ENCODE peak calls at places on chromosome 22, in seven cellular contexts. V, A, P, K, H, I and E are unnamed samples.

GRCh38 chr22:40826984-40827741 is 8.0 kb upstream of the SLC25A17 start:
- DNase-seq in V (no peak), A (no peak), H (no peak), K (no peak), I (no peak), P (no peak), E (no peak)

GRCh38 chr22:45925811-45926351 is 51.1 kb downstream of the WNT7B start:
- DNase-seq in V (no peak), K (no peak), P (no peak), A (no peak), H (no peak), I (no peak), E (no peak)

GRCh38 chr22:46737105-46737975 is 712 bp downstream of the CERK start:
- DNase-seq in A (no peak), H (peak; percentile 46), P (no peak), V (peak; percentile 77), K (peak; percentile 33), I (peak; percentile 38), E (peak; percentile 70)

GRCh38 chr22:39130892-39131855 is 21.3 kb downstream of the CBX7 start:
- DNase-seq in V (no peak), P (no peak), I (no peak), A (no peak), H (peak; percentile 22), K (no peak), E (no peak)

GRCh38 chr22:46740910-46741785 is 3.1 kb upstream of the CERK start:
- DNase-seq in V (no peak), H (no peak), K (no peak), A (no peak), P (no peak), I (no peak), E (no peak)

GRCh38 chr22:50399751-50400331 is 56.7 kb downstream of the PPP6R2 start:
- DNase-seq in K (peak; percentile 14), P (no peak), H (peak; percentile 51), I (no peak), A (peak; percentile 6), V (peak; percentile 47), E (peak; percentile 51)

GRCh38 chr22:37012262-37012904 is 6.9 kb downstream of the TST start:
- DNase-seq in A (no peak), K (peak; percentile 11), P (no peak), I (no peak), H (peak; percentile 36), V (no peak), E (no peak)

GRCh38 chr22:38802671-38803121 is 8.8 kb upstream of the DNAL4 start:
- DNase-seq in K (peak; percentile 92), P (peak; percentile 97), V (no peak), A (peak; percentile 98), H (peak; percentile 73), I (peak; percentile 96), E (no peak)

GRCh38 chr22:23762866-23763578 is at the start of gene C22orf15:
- DNase-seq in V (no peak), I (no peak), H (no peak), P (no peak), A (peak; percentile 56), K (peak; percentile 64), E (peak; percentile 34)

GRCh38 chr22:36068776-36069344 is 40.2 kb upstream of the RBFOX2 start:
- DNase-seq in K (no peak), P (no peak), V (no peak), H (no peak), A (no peak), I (no peak), E (no peak)

GRCh38 chr22:43198936-43199335 is 12.0 kb upstream of the TTLL12 start:
- DNase-seq in A (no peak), P (no peak), I (no peak), H (no peak), K (no peak), V (no peak), E (no peak)
- TF ChIP-seq CTCF in A (no peak), P (no peak), I (no peak), H (no peak), K (no peak), V (no peak), E (no peak)

GRCh38 chr22:21643533-21644357 is 1.6 kb downstream of the SDF2L1 start:
- DNase-seq in P (no peak), I (no peak), H (no peak), K (no peak), A (no peak), V (no peak), E (peak; percentile 47)
- TF ChIP-seq CTCF in P (peak; percentile 27), I (no peak), H (no peak), K (no peak), A (peak; percentile 46), V (peak; percentile 33), E (no peak)

DNA sequence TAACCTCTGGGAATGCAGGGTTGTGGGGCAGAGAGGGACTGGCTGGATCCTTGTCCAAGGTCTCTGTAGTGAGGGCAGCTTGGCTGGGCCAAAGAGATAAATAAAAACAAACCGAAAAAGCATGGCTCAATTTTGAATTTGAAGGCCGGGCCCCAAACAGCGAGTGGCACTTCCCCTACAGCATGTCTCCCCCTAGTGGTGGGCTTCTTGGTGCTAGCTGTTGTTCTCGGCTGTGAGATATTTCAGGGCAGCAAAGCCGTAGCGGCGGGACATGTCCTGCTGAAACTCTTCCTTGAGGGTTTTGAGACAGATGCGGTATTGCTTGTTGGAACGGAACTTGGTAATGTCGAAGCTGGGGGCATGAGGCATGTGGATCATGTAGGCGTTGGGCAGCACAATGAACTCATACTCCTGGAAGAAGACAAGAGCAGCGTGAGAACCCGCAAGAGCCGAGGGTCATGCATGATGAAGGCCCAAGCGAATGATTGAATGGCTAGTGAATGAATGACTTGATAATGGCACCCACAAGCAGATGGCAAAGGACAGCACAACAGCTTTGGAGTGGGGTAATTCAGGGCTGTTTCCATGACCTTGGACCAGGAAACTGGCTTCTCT is 216.1 kb upstream of the SYN3 start:
- DNase-seq in I (no peak), A (no peak), P (peak; percentile 14), H (no peak), V (peak; percentile 44), K (peak; percentile 2), E (peak; percentile 44)
- TF ChIP-seq CTCF in I (peak; percentile 36), A (peak; percentile 59), P (peak; percentile 68), H (peak; percentile 21), V (peak; percentile 87), K (peak; percentile 38), E (peak; percentile 44)

GRCh38 chr22:31874821-31875220 is 69.5 kb upstream of the YWHAH start:
- DNase-seq in P (no peak), K (no peak), H (no peak), I (no peak), V (no peak), A (no peak), E (no peak)

GRCh38 chr22:31871475-31871874 is 72.9 kb upstream of the YWHAH start:
- DNase-seq in V (no peak), I (no peak), A (no peak), H (no peak), P (no peak), K (no peak), E (no peak)

GRCh38 chr22:31872209-31872608 is 72.1 kb upstream of the YWHAH start:
- DNase-seq in P (no peak), H (peak; percentile 16), A (no peak), V (no peak), I (no peak), K (peak; percentile 29), E (peak; percentile 27)

GRCh38 chr22:31867386-31868153 is 76.8 kb upstream of the YWHAH start:
- DNase-seq in V (no peak), P (no peak), H (no peak), I (no peak), K (no peak), A (no peak), E (no peak)

GRCh38 chr22:31870890-31871289 is 73.4 kb upstream of the YWHAH start:
- DNase-seq in K (peak; percentile 30), I (peak; percentile 59), V (no peak), H (peak; percentile 37), P (peak; percentile 93), A (peak; percentile 84), E (no peak)
- TF ChIP-seq CTCF in K (peak; percentile 30), I (no peak), V (no peak), H (no peak), P (peak; percentile 63), A (peak; percentile 66), E (no peak)

GRCh38 chr22:25764270-25765015 is 22.5 kb downstream of the MYO18B start:
- DNase-seq in H (no peak), P (no peak), V (no peak), I (no peak), A (no peak), K (no peak), E (no peak)
- TF ChIP-seq CTCF in H (no peak), P (no peak), V (no peak), I (no peak), A (peak; percentile 11), K (no peak), E (no peak)

GRCh38 chr22:26590525-26590858 is 560 bp upstream of the TPST2 start:
- DNase-seq in H (peak; percentile 23), P (no peak), V (no peak), I (peak; percentile 30), A (peak; percentile 22), K (peak; percentile 30), E (no peak)
- TF ChIP-seq CTCF in H (peak; percentile 12), P (peak; percentile 36), V (no peak), I (no peak), A (no peak), K (no peak), E (no peak)

GRCh38 chr22:17566776-17567175 is 3.5 kb downstream of the SLC25A18 start:
- DNase-seq in V (no peak), H (no peak), A (no peak), K (no peak), I (no peak), P (no peak), E (no peak)

GRCh38 chr22:17563936-17564391 is 666 bp downstream of the SLC25A18 start:
- DNase-seq in V (no peak), I (peak; percentile 64), K (peak; percentile 80), P (no peak), A (peak; percentile 53), H (peak; percentile 30), E (no peak)

GRCh38 chr22:17559188-17559587 is 4.1 kb upstream of the SLC25A18 start:
- DNase-seq in P (no peak), I (no peak), H (no peak), A (no peak), V (no peak), K (no peak), E (no peak)

GRCh38 chr22:17565986-17566687 is 2.8 kb downstream of the SLC25A18 start:
- DNase-seq in P (no peak), K (no peak), H (no peak), V (no peak), A (no peak), I (no peak), E (no peak)

GRCh38 chr22:17562906-17563870 is at the start of gene SLC25A18:
- DNase-seq in I (peak; percentile 55), V (no peak), K (peak; percentile 76), H (peak; percentile 40), A (no peak), P (no peak), E (no peak)
- TF ChIP-seq CTCF in I (no peak), V (no peak), K (peak; percentile 36), H (no peak), A (peak; percentile 35), P (no peak), E (no peak)